ENCODE peak calls at places on chromosomes 5 and 9, in four cellular contexts. A is heart left ventricle, X is GM10248, K is upper lobe of right lung. Q is an unnamed sample.

GRCh38 chr9:21381752-21382339 is 3.4 kb downstream of the IFNA2 start:
- DNase-seq in A (no peak), X (peak), K (no peak), Q (peak)

GRCh38 chr5:151023047-151023615 is 2.7 kb downstream of the GPX3 start:
- DNase-seq in A (peak), X (no peak), K (no peak), Q (no peak)

GRCh38 chr5:132464155-132464939 is 26.2 kb downstream of the IRF1 start:
- DNase-seq in A (no peak), X (no peak), K (no peak), Q (peak)

GRCh38 chr5:156475831-156476551 is 149.0 kb downstream of the SGCD start:
- DNase-seq in A (no peak), X (no peak), K (no peak), Q (no peak)

GRCh38 chr9:124284940-124285441 is 27.2 kb downstream of the NEK6 start:
- DNase-seq in A (no peak), X (no peak), K (no peak), Q (no peak)

GRCh38 chr5:147361441-147362175 is 126.8 kb downstream of the STK32A start:
- DNase-seq in A (no peak), X (no peak), K (no peak), Q (no peak)

GRCh38 chr5:169909945-169910344 is 70.3 kb downstream of the INSYN2B start:
- DNase-seq in A (no peak), X (no peak), K (no peak), Q (no peak)

GRCh38 chr5:16508730-16509531 is 43.3 kb upstream of the ZNF622 start:
- DNase-seq in A (peak), X (no peak), K (peak), Q (no peak)

GRCh38 chr9:12993432-12993831 is 218.6 kb downstream of the LURAP1L start:
- DNase-seq in A (no peak), X (no peak), K (no peak), Q (no peak)

GRCh38 chr5:117719413-117719812 is 1144.8 kb upstream of the SEMA6A start:
- DNase-seq in A (no peak), X (no peak), K (no peak), Q (no peak)

GRCh38 chr9:132005896-132006295 is 73.8 kb downstream of the MED27 start:
- DNase-seq in A (no peak), X (no peak), K (no peak), Q (no peak)

GRCh38 chr5:28473531-28474107 is 1435.2 kb upstream of the CDH9 start:
- DNase-seq in A (no peak), X (no peak), K (no peak), Q (no peak)

GRCh38 chr5:14178091-14178490 is 34.9 kb downstream of the TRIO start:
- DNase-seq in A (no peak), X (no peak), K (no peak), Q (no peak)

GRCh38 chr9:134591573-134591981 is 50.0 kb upstream of the COL5A1 start:
- DNase-seq in A (no peak), X (no peak), K (no peak), Q (no peak)

GRCh38 chr9:136196465-136197371 is 8.2 kb downstream of the LHX3 start:
- DNase-seq in A (no peak), X (no peak), K (no peak), Q (peak)

GRCh38 chr9:98326402-98327248 is 71.2 kb upstream of the TBC1D2 start:
- DNase-seq in A (no peak), X (no peak), K (no peak), Q (peak)

GRCh38 chr5:73963021-73963420 is 337.0 kb downstream of the ARHGEF28 start:
- DNase-seq in A (no peak), X (no peak), K (no peak), Q (no peak)

GRCh38 chr5:81579525-81579924 is 171.4 kb downstream of the SSBP2 start:
- DNase-seq in A (no peak), X (no peak), K (no peak), Q (no peak)

GRCh38 chr5:74041913-74042312 is 415.9 kb downstream of the ARHGEF28 start:
- DNase-seq in A (no peak), X (no peak), K (no peak), Q (no peak)

GRCh38 chr5:59673438-59674058 is 220.0 kb downstream of the PDE4D start:
- DNase-seq in A (no peak), X (peak), K (no peak), Q (no peak)

GRCh38 chr5:16617272-16617973 is 626 bp upstream of the RETREG1 start:
- DNase-seq in A (no peak), X (no peak), K (no peak), Q (peak)

GRCh38 chr9:89353989-89354388 is 35.7 kb downstream of the SECISBP2 start:
- DNase-seq in A (no peak), X (no peak), K (no peak), Q (no peak)
- TF ChIP-seq CTCF in A (no peak), X (no peak), K (no peak), Q (no peak)

GRCh38 chr5:108260105-108260857 is 121.6 kb downstream of the FBXL17 start:
- DNase-seq in A (peak), X (peak), K (no peak), Q (peak)
- TF ChIP-seq CTCF in A (peak), X (peak), K (peak), Q (peak)

DNA sequence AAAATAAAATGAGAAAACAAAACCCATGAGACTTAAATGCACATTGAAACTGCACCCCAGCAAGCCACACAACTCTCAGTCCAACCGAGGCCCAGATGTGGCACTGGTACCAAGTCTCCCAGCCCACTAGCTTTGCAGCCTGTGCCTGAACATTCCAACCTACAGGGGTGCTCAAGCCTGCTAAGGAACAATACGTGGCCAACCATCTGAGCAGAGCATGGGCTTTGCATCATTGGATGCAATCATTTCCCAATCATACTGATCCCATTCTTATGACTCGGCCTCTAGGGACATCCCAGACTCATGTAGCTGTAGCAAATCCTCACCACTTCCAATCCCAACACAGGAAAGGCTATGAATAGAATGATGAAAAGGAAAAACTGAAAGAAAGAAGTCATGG is 297.2 kb downstream of the SPOCK1 start:
- DNase-seq in A (no peak), X (no peak), K (no peak), Q (no peak)
- TF ChIP-seq CTCF in A (no peak), X (no peak), K (no peak), Q (no peak)

GRCh38 chr5:89300426-89300970 is 417.5 kb upstream of the MEF2C start:
- DNase-seq in A (no peak), X (no peak), K (no peak), Q (no peak)

GRCh38 chr5:89299998-89300397 is 417.0 kb upstream of the MEF2C start:
- DNase-seq in A (no peak), X (no peak), K (no peak), Q (no peak)

GRCh38 chr5:89301572-89302025 is 418.6 kb upstream of the MEF2C start:
- DNase-seq in A (no peak), X (no peak), K (no peak), Q (no peak)

GRCh38 chr5:89303033-89303480 is 420.1 kb upstream of the MEF2C start:
- DNase-seq in A (no peak), X (no peak), K (no peak), Q (no peak)

GRCh38 chr5:89302102-89302891 is 419.3 kb upstream of the MEF2C start:
- DNase-seq in A (no peak), X (no peak), K (no peak), Q (no peak)
- TF ChIP-seq CTCF in A (no peak), X (no peak), K (no peak), Q (no peak)

GRCh38 chr5:9498541-9499497 is 47.1 kb downstream of the SEMA5A start:
- DNase-seq in A (no peak), X (no peak), K (no peak), Q (no peak)
- TF ChIP-seq CTCF in A (peak), X (peak), K (no peak), Q (no peak)

GRCh38 chr5:149636191-149636860 is 55.0 kb downstream of the ARHGEF37 start:
- DNase-seq in A (no peak), X (no peak), K (no peak), Q (no peak)
- TF ChIP-seq CTCF in A (no peak), X (no peak), K (no peak), Q (no peak)

DNA sequence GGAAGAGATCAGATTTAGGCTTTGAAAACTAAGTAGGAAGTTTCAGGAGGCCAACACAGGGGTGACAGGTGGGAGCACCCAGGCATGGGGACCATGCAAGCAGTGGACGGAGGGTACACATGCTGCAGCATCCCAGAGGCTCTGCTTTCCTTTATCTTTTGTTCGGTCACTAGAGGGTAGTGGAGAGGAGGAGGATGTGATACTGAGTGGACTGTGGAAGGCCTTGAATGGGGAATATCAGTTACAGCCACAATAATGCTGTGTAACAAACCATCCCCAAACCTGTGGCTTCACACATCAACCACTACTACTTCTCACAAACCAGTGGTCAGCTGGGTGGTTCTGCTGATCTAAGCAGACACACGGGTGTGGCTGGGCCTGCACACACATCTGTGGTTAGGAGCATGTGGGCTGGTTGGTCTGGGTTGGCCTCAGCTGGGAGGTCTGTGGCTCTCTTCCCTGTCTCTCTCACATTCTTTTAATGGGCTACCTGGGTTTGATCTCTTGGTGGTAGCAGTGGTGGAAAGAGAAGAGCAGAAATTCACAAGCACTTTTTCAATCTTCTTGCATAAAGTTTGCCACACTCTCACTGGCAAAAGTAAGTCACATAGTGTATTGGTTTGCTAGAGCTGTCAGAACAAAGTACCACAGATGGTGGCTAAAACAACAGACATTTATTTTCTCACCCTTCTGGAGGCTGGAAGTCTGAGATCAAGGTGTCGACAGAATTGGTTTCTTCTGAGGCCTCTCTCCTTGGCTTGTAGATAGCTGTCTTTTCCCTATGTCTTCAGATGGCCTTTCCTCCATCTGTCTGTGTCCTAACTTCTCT is 238.7 kb downstream of the AGTPBP1 start:
- DNase-seq in A (no peak), X (no peak), K (no peak), Q (no peak)
- TF ChIP-seq CTCF in A (no peak), X (no peak), K (no peak), Q (no peak)

DNA sequence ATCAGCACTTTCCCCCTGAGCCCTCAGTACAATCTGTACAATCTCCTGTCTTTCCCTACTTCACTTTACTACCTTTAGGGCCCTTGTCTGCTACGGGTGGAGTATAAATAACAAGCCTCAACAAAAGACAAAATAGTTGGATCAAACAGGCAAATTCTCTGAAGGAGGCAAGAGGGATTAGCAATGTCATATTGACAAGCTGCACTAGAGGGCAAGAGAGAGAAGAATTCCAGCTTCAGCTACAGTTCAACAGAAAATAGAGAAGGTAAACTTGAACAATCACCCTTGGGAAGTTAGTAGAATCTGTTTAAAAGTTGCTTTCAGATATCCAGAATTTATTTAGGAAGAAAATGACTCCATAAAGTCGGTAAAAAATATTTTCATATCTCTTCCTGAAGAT is 68.4 kb upstream of the IZUMO3 start:
- DNase-seq in A (no peak), X (no peak), K (no peak), Q (no peak)
- TF ChIP-seq CTCF in A (no peak), X (no peak), K (no peak), Q (no peak)

GRCh38 chr5:37492778-37493555 is 113.8 kb downstream of the WDR70 start:
- DNase-seq in A (no peak), X (no peak), K (no peak), Q (no peak)

GRCh38 chr5:37494756-37495155 is 115.6 kb downstream of the WDR70 start:
- DNase-seq in A (no peak), X (no peak), K (no peak), Q (no peak)

GRCh38 chr5:37495668-37496067 is 116.5 kb downstream of the WDR70 start:
- DNase-seq in A (no peak), X (no peak), K (no peak), Q (no peak)

GRCh38 chr5:37496902-37497445 is 117.9 kb downstream of the WDR70 start:
- DNase-seq in A (no peak), X (no peak), K (no peak), Q (no peak)

DNA sequence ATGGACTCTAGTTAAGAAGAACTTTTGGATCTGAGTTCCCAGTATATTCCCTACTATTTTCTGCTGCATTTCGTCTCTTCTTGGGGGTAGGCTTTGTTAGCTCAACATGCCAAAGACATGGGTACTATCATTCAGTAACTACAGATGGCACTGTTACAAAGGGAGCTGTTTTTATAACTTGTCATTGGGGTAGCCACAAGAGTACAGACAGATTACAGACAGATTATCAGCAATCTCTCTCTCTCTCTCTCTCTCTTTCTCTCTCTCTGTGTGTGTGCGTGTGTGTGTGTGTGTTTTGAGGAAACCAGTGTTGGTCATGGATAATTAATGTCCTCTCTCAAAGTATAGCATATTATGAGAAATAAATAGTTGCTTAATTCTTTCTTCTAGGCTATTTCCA is 116.1 kb downstream of the WDR70 start:
- DNase-seq in A (no peak), X (no peak), K (no peak), Q (no peak)
- TF ChIP-seq CTCF in A (no peak), X (no peak), K (no peak), Q (no peak)